ENCODE peak calls at places on chromosomes 3 and 15, in four cellular contexts. One of them, this sample, is unnamed.

GRCh38 chr3:81554805-81555204 is 206.6 kb downstream of the GBE1 start:
- DNase-seq in K562: no peak
- DNase-seq in SK-N-SH: no peak
- DNase-seq in GM12878: no peak
- DNase-seq in this sample: no peak

GRCh38 chr15:58951388-58952060 is 18.0 kb upstream of the SLTM start:
- DNase-seq in K562: no peak
- DNase-seq in SK-N-SH: no peak
- DNase-seq in GM12878: no peak
- DNase-seq in this sample: no peak

GRCh38 chr15:91824256-91824655 is 29.3 kb upstream of the SLCO3A1 start:
- DNase-seq in K562: no peak
- DNase-seq in SK-N-SH: no peak
- DNase-seq in GM12878: no peak
- DNase-seq in this sample: no peak

GRCh38 chr3:16448691-16449090 is 64.8 kb downstream of the RFTN1 start:
- DNase-seq in K562: no peak
- DNase-seq in SK-N-SH: no peak
- DNase-seq in GM12878: no peak
- DNase-seq in this sample: no peak

GRCh38 chr3:151925876-151926275 is 52.4 kb downstream of the SUCNR1 start:
- DNase-seq in K562: no peak
- DNase-seq in SK-N-SH: no peak
- DNase-seq in GM12878: no peak
- DNase-seq in this sample: no peak

GRCh38 chr3:188389711-188390346 is 235.9 kb downstream of the LPP start:
- DNase-seq in K562: no peak
- DNase-seq in SK-N-SH: no peak
- DNase-seq in GM12878: no peak
- DNase-seq in this sample: no peak

GRCh38 chr3:101865751-101866509 is 16.6 kb downstream of the NFKBIZ start:
- DNase-seq in K562: peak
- DNase-seq in SK-N-SH: peak
- DNase-seq in GM12878: no peak
- DNase-seq in this sample: no peak

GRCh38 chr15:58383876-58384275 is 47.9 kb upstream of the LIPC start:
- DNase-seq in K562: no peak
- DNase-seq in SK-N-SH: no peak
- DNase-seq in GM12878: no peak
- DNase-seq in this sample: no peak

GRCh38 chr3:112111785-112112402 is 21.2 kb downstream of the GCSAM start:
- DNase-seq in K562: peak
- DNase-seq in SK-N-SH: peak
- DNase-seq in GM12878: no peak
- DNase-seq in this sample: peak

GRCh38 chr15:85312925-85313324 is 67.5 kb upstream of the AKAP13 start:
- DNase-seq in K562: no peak
- DNase-seq in SK-N-SH: no peak
- DNase-seq in GM12878: no peak
- DNase-seq in this sample: peak

GRCh38 chr15:66131831-66132230 is 121.7 kb downstream of the MEGF11 start:
- DNase-seq in K562: no peak
- DNase-seq in SK-N-SH: no peak
- DNase-seq in GM12878: no peak
- DNase-seq in this sample: no peak

GRCh38 chr15:43118829-43119228 is 13.0 kb upstream of the UBR1 start:
- DNase-seq in K562: no peak
- DNase-seq in SK-N-SH: no peak
- DNase-seq in GM12878: no peak
- DNase-seq in this sample: no peak

GRCh38 chr3:133469140-133469731 is 69.4 kb downstream of the BFSP2 start:
- DNase-seq in K562: no peak
- DNase-seq in SK-N-SH: no peak
- DNase-seq in GM12878: no peak
- DNase-seq in this sample: peak

GRCh38 chr15:88440021-88440420 is 27.2 kb downstream of the MRPL46 start:
- DNase-seq in K562: no peak
- DNase-seq in SK-N-SH: no peak
- DNase-seq in GM12878: no peak
- DNase-seq in this sample: no peak

GRCh38 chr3:18438586-18438985 is 13.4 kb upstream of the SATB1 start:
- DNase-seq in K562: no peak
- DNase-seq in SK-N-SH: no peak
- DNase-seq in GM12878: no peak
- DNase-seq in this sample: no peak

GRCh38 chr3:172515130-172515918 is 7.9 kb downstream of the TNFSF10 start:
- DNase-seq in K562: no peak
- DNase-seq in SK-N-SH: no peak
- DNase-seq in GM12878: no peak
- DNase-seq in this sample: no peak

GRCh38 chr3:100335137-100335833 is 728 bp downstream of the NIT2 start:
- DNase-seq in K562: peak
- DNase-seq in SK-N-SH: peak
- DNase-seq in GM12878: no peak
- DNase-seq in this sample: peak

GRCh38 chr3:59212128-59212764 is 162.4 kb upstream of the CFAP20DC start:
- DNase-seq in K562: peak
- DNase-seq in SK-N-SH: peak
- DNase-seq in GM12878: peak
- DNase-seq in this sample: peak

GRCh38 chr3:55571913-55572312 is 84.8 kb upstream of the WNT5A start:
- DNase-seq in K562: no peak
- DNase-seq in SK-N-SH: no peak
- DNase-seq in GM12878: no peak
- DNase-seq in this sample: peak

GRCh38 chr3:122519693-122520092 is 5.0 kb upstream of the KPNA1 start:
- DNase-seq in K562: no peak
- DNase-seq in SK-N-SH: no peak
- DNase-seq in GM12878: no peak
- DNase-seq in this sample: no peak

GRCh38 chr3:135970500-135971116 is 5.1 kb downstream of the PPP2R3A start:
- DNase-seq in K562: no peak
- DNase-seq in SK-N-SH: no peak
- DNase-seq in GM12878: no peak
- DNase-seq in this sample: no peak

GRCh38 chr3:52244061-52244628 is 1.4 kb upstream of the PPM1M start:
- DNase-seq in K562: no peak
- DNase-seq in SK-N-SH: no peak
- DNase-seq in GM12878: peak
- DNase-seq in this sample: no peak

GRCh38 chr3:188747487-188747886 is 424.3 kb upstream of the TPRG1 start:
- DNase-seq in K562: no peak
- DNase-seq in SK-N-SH: no peak
- DNase-seq in GM12878: no peak
- DNase-seq in this sample: no peak

GRCh38 chr3:51678685-51679084 is 7.6 kb downstream of the TEX264 start:
- DNase-seq in K562: no peak
- DNase-seq in SK-N-SH: no peak
- DNase-seq in GM12878: no peak
- DNase-seq in this sample: no peak

GRCh38 chr15:47870956-47871625 is 153.8 kb downstream of the SEMA6D start:
- DNase-seq in K562: no peak
- DNase-seq in SK-N-SH: no peak
- DNase-seq in GM12878: no peak
- DNase-seq in this sample: no peak

GRCh38 chr15:79853492-79854328 is 43.1 kb downstream of the MTHFS start:
- DNase-seq in K562: peak
- DNase-seq in SK-N-SH: peak
- DNase-seq in GM12878: peak
- DNase-seq in this sample: peak

GRCh38 chr3:140863481-140864084 is 78.1 kb upstream of the SLC25A36 start:
- DNase-seq in K562: peak
- DNase-seq in SK-N-SH: peak
- DNase-seq in GM12878: peak
- DNase-seq in this sample: peak

GRCh38 chr3:160016972-160017371 is 28.3 kb downstream of the IL12A start:
- DNase-seq in K562: no peak
- DNase-seq in SK-N-SH: no peak
- DNase-seq in GM12878: no peak
- DNase-seq in this sample: peak

GRCh38 chr3:111454551-111454950 is 87.4 kb upstream of the CD96 start:
- DNase-seq in K562: no peak
- DNase-seq in SK-N-SH: no peak
- DNase-seq in GM12878: no peak
- DNase-seq in this sample: no peak

GRCh38 chr3:82927309-82928253 is 1166.1 kb upstream of the GBE1 start:
- DNase-seq in K562: no peak
- DNase-seq in SK-N-SH: no peak
- DNase-seq in GM12878: no peak
- DNase-seq in this sample: peak

GRCh38 chr3:160196511-160197104 is 28.6 kb upstream of the C3orf80 start:
- DNase-seq in K562: no peak
- DNase-seq in SK-N-SH: no peak
- DNase-seq in GM12878: no peak
- DNase-seq in this sample: no peak

GRCh38 chr3:13822042-13822441 is 57.8 kb downstream of the WNT7A start:
- DNase-seq in K562: no peak
- DNase-seq in SK-N-SH: no peak
- DNase-seq in GM12878: no peak
- DNase-seq in this sample: no peak
- TF ChIP-seq NFIC in K562: no peak
- TF ChIP-seq NFIC in SK-N-SH: no peak
- TF ChIP-seq NFIC in GM12878: no peak
- TF ChIP-seq NFIC in this sample: no peak

GRCh38 chr15:28123408-28124023 is 24.4 kb upstream of the OCA2 start:
- DNase-seq in K562: peak
- DNase-seq in SK-N-SH: peak
- DNase-seq in GM12878: no peak
- DNase-seq in this sample: peak

GRCh38 chr15:28128036-28128435 is 28.9 kb upstream of the OCA2 start:
- DNase-seq in K562: no peak
- DNase-seq in SK-N-SH: no peak
- DNase-seq in GM12878: no peak
- DNase-seq in this sample: no peak

GRCh38 chr15:28127036-28127435 is 27.9 kb upstream of the OCA2 start:
- DNase-seq in K562: no peak
- DNase-seq in SK-N-SH: no peak
- DNase-seq in GM12878: no peak
- DNase-seq in this sample: no peak

GRCh38 chr15:28124841-28125240 is 25.7 kb upstream of the OCA2 start:
- DNase-seq in K562: no peak
- DNase-seq in SK-N-SH: no peak
- DNase-seq in GM12878: no peak
- DNase-seq in this sample: no peak

GRCh38 chr15:28125673-28126651 is 26.8 kb upstream of the OCA2 start:
- DNase-seq in K562: peak
- DNase-seq in SK-N-SH: peak
- DNase-seq in GM12878: no peak
- DNase-seq in this sample: peak
- TF ChIP-seq NFIC in K562: no peak
- TF ChIP-seq NFIC in SK-N-SH: no peak
- TF ChIP-seq NFIC in GM12878: no peak
- TF ChIP-seq NFIC in this sample: no peak

GRCh38 chr3:196985954-196986885 is 17.6 kb upstream of the PIGZ start:
- DNase-seq in K562: no peak
- DNase-seq in SK-N-SH: no peak
- DNase-seq in GM12878: no peak
- DNase-seq in this sample: peak
- TF ChIP-seq NFIC in K562: no peak
- TF ChIP-seq NFIC in SK-N-SH: no peak
- TF ChIP-seq NFIC in GM12878: no peak
- TF ChIP-seq NFIC in this sample: no peak

GRCh38 chr3:194389269-194389668 is 9.8 kb downstream of the GP5 start:
- DNase-seq in K562: no peak
- DNase-seq in SK-N-SH: peak
- DNase-seq in GM12878: no peak
- DNase-seq in this sample: no peak
- TF ChIP-seq NFIC in K562: no peak
- TF ChIP-seq NFIC in SK-N-SH: no peak
- TF ChIP-seq NFIC in GM12878: no peak
- TF ChIP-seq NFIC in this sample: no peak

GRCh38 chr3:128215800-128216495 is 62.7 kb downstream of the EEFSEC start:
- DNase-seq in K562: no peak
- DNase-seq in SK-N-SH: no peak
- DNase-seq in GM12878: no peak
- DNase-seq in this sample: no peak
- TF ChIP-seq NFIC in K562: no peak
- TF ChIP-seq NFIC in SK-N-SH: no peak
- TF ChIP-seq NFIC in GM12878: no peak
- TF ChIP-seq NFIC in this sample: no peak

DNA sequence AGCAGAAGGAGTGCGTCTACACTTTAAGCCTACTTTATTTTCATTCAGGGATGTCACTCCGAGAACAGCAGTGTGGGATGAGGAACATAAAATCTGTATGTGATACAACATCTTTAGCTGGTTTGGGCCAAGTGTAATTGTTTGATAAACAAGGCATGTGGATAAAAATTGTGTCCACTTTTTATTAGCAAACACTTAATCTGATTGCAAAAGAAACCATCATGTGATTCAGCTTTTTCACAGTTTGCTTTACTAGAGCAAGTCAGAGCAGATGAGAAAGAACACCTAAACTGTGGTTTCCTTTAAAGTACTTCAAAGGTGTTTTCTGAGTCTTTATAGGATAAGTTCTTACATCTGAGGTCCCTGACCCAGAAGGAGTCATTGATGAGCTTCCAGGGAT is 237.9 kb downstream of the THSD4 start:
- DNase-seq in K562: no peak
- DNase-seq in SK-N-SH: no peak
- DNase-seq in GM12878: no peak
- DNase-seq in this sample: no peak
- TF ChIP-seq NFIC in K562: no peak
- TF ChIP-seq NFIC in SK-N-SH: no peak
- TF ChIP-seq NFIC in GM12878: no peak
- TF ChIP-seq NFIC in this sample: no peak

GRCh38 chr3:12158387-12159226 is at the start of gene TIMP4:
- DNase-seq in K562: no peak
- DNase-seq in SK-N-SH: no peak
- DNase-seq in GM12878: no peak
- DNase-seq in this sample: peak
- TF ChIP-seq NFIC in K562: no peak
- TF ChIP-seq NFIC in SK-N-SH: no peak
- TF ChIP-seq NFIC in GM12878: no peak
- TF ChIP-seq NFIC in this sample: no peak

This sample was measured in HepG2.